ENCODE peak calls at places on chromosome 14, in nine cellular contexts. Q is Karpas-422, B is H1, G is fibroblast of lung, C is GM12878, X is OCI-LY7, N is MM.1S, E is mesenchymal stem cell, R is PC-3. A is an unnamed sample.

GRCh38 chr14:30610719-30611388 is 11.3 kb upstream of the SCFD1 start:
- DNase-seq in E (peak; percentile 70), X (peak; percentile 18), Q (peak; percentile 75), G (peak; percentile 92), R (peak; percentile 91), C (no peak), B (no peak), N (no peak), A (peak; percentile 27)

GRCh38 chr14:22819191-22819988 is 4.2 kb upstream of the SLC7A7 start:
- DNase-seq in E (peak; percentile 97), R (peak; percentile 33), G (peak; percentile 85), N (peak; percentile 35), Q (no peak), X (peak; percentile 73), C (no peak), B (no peak), A (no peak)

GRCh38 chr14:92471919-92472318 is 41.7 kb upstream of the RIN3 start:
- DNase-seq in R (peak; percentile 80), C (no peak), N (no peak), X (no peak), E (peak; percentile 81), B (peak; percentile 47), G (peak; percentile 76), Q (no peak), A (no peak)

GRCh38 chr14:52949711-52950409 is 990 bp downstream of the FERMT2 start:
- DNase-seq in R (peak; percentile 68), Q (no peak), E (peak; percentile 75), C (no peak), X (no peak), G (peak; percentile 61), N (no peak), B (no peak), A (peak; percentile 36)

GRCh38 chr14:81268016-81268416 is 47.3 kb upstream of the GTF2A1 start:
- DNase-seq in G (no peak), E (peak; percentile 3), Q (no peak), X (peak; percentile 39), B (no peak), N (no peak), R (peak; percentile 77), C (no peak), A (no peak)

GRCh38 chr14:51319181-51319597 is 79.1 kb downstream of the TMX1 start:
- DNase-seq in Q (no peak), R (no peak), X (no peak), E (no peak), G (no peak), N (no peak), B (no peak), C (no peak), A (no peak)

GRCh38 chr14:24710403-24711063 is 76.5 kb upstream of the GZMB start:
- DNase-seq in G (peak; percentile 69), Q (peak; percentile 89), C (no peak), E (peak; percentile 43), R (peak; percentile 66), N (peak; percentile 38), B (no peak), X (peak; percentile 61), A (peak; percentile 45)

GRCh38 chr14:91352101-91352500 is 65.5 kb downstream of the CCDC88C start:
- DNase-seq in Q (peak; percentile 79), R (no peak), G (no peak), N (no peak), C (no peak), X (peak; percentile 44), E (no peak), B (no peak), A (no peak)

GRCh38 chr14:24171422-24172260 is at the start of gene REC8:
- DNase-seq in C (peak; percentile 82), X (no peak), B (peak; percentile 97), G (peak; percentile 85), N (no peak), E (peak; percentile 92), Q (peak; percentile 96), R (no peak), A (peak; percentile 97)

GRCh38 chr14:101797785-101798342 is 36.4 kb downstream of the PPP2R5C start:
- DNase-seq in N (no peak), Q (no peak), G (no peak), C (no peak), X (no peak), R (no peak), B (no peak), E (no peak), A (no peak)

GRCh38 chr14:24179961-24180726 is 8.3 kb downstream of the REC8 start:
- DNase-seq in C (no peak), Q (no peak), X (no peak), G (peak; percentile 78), R (peak; percentile 43), B (no peak), N (no peak), E (peak; percentile 24), A (no peak)

GRCh38 chr14:95138876-95139275 is 18.5 kb downstream of the DICER1 start:
- DNase-seq in G (no peak), B (no peak), X (no peak), C (no peak), E (no peak), Q (no peak), N (no peak), R (no peak), A (no peak)

GRCh38 chr14:99351166-99352007 is 79.4 kb upstream of the BCL11B start:
- DNase-seq in X (no peak), N (no peak), C (no peak), G (no peak), B (no peak), Q (peak; percentile 71), E (no peak), R (no peak), A (no peak)

GRCh38 chr14:85701763-85702162 is 171.8 kb downstream of the FLRT2 start:
- DNase-seq in B (no peak), C (no peak), E (peak; percentile 33), X (no peak), G (no peak), R (no peak), N (peak; percentile 84), Q (no peak), A (no peak)

DNA sequence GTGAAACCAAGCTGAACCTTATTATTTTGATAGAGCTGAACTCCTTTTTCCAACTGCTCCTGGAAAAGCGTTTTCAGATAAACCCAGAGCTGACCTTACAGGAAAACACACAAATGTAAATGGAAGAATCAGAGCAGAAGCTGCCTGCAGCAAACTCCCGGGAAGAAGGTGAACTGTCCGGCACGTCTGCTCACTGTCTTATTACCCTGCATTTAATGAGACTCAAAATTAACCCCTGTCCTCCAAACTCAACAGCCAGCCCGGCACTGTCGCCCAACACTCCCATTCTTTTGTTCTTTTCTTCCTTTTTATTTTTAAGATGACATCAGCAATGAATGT is 1046.9 kb upstream of the FLRT2 start:
- DNase-seq in R (no peak), E (no peak), C (no peak), B (no peak), N (no peak), X (no peak), G (no peak), Q (no peak), A (no peak)
- H2AFZ ChIP-seq in R (peak overlapping the region; percentile 44), E (no peak overlapping the region), C (no peak overlapping the region), B (peak overlapping the region; percentile 6), N (no peak overlapping the region), X (no peak overlapping the region), G (no peak overlapping the region), Q (no peak overlapping the region), A (peak overlapping the region; percentile 76)

GRCh38 chr14:56202256-56202655 is 84.0 kb downstream of the PELI2 start:
- DNase-seq in G (no peak), R (no peak), N (no peak), X (no peak), Q (no peak), E (no peak), C (no peak), B (no peak), A (no peak)

GRCh38 chr14:56198438-56198837 is 80.2 kb downstream of the PELI2 start:
- DNase-seq in C (no peak), B (no peak), G (no peak), X (no peak), N (no peak), Q (no peak), E (peak; percentile 24), R (no peak), A (no peak)

GRCh38 chr14:56199095-56199975 is 81.1 kb downstream of the PELI2 start:
- DNase-seq in R (no peak), Q (no peak), C (peak; percentile 32), G (peak; percentile 99), N (no peak), B (no peak), X (no peak), E (peak; percentile 100), A (no peak)

GRCh38 chr14:56197150-56197549 is 78.9 kb downstream of the PELI2 start:
- DNase-seq in X (no peak), R (no peak), B (no peak), G (no peak), C (no peak), E (no peak), Q (no peak), N (no peak), A (no peak)

DNA sequence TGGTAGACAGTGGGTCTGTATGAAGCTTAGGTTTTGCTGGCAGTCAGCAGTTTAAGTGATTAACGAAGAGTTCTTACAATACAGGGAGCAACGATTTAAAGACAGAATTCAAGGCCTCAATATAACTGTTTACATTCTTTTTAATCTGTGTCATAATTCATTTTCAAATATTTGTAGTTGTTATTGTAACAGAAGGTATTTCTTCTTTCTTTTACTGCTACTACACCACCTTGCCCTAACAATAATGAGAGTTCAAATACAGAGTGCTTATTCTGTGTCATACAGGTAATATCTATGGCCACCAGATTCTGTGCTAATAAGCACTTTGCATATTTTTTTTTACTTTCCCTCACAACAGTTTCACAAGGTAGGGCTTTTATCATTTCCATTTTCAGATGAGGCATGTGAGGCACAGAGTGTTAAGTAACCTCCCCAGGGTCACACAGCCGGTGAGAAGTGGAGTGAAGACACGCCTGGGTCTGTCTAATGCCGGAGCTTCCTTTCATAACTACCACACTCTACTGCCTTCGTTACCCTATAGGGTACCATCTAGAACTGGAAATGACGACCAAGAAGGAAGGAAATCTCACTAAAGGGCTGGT is 81.9 kb downstream of the PELI2 start:
- DNase-seq in B (no peak), C (peak; percentile 26), N (no peak), Q (no peak), E (peak; percentile 20), G (peak; percentile 38), R (no peak), X (no peak), A (no peak)
- H2AFZ ChIP-seq in B (no peak overlapping the region), C (peak overlapping the region; percentile 6), N (no peak overlapping the region), Q (no peak overlapping the region), E (no peak overlapping the region), G (no peak overlapping the region), R (no peak overlapping the region), X (peak overlapping the region; percentile 17), A (no peak overlapping the region)

GRCh38 chr14:89304972-89305703 is 111.9 kb downstream of the FOXN3 start:
- DNase-seq in G (peak; percentile 87), N (peak; percentile 63), C (peak; percentile 65), E (peak; percentile 95), Q (peak; percentile 58), B (no peak), X (peak; percentile 58), R (peak; percentile 77), A (peak; percentile 42)
- H2AFZ ChIP-seq in G (peak overlapping the region; percentile 69), N (no peak overlapping the region), C (no peak overlapping the region), E (no peak overlapping the region), Q (no peak overlapping the region), B (no peak overlapping the region), X (peak overlapping the region; percentile 51), R (peak overlapping the region; percentile 90), A (no peak overlapping the region)

DNA sequence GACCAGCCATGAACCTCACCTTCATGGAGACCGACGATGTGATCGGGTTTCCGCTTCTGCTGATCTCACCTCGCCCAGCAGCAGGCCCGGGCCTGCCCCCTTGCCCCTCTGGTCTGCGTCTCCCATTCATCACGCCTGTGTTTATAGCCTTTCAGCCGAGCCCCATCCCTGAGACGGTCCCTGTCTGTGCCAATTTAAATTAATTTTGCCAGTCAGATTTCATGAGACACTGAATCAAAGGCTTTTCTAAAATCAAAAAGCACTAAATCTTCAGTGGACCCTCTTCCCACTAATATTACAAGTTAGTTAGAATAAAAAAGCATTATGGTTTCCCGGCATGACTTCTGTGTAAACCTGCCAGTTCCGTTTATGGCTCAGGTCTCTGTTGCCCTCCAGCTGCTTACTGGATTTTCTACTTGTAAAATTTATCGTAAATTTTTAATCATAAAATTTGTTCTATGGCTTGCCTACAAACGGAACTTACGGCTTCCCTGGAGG is 155.9 kb downstream of the ESRRB start:
- DNase-seq in X (no peak), R (no peak), C (no peak), Q (no peak), E (no peak), B (no peak), G (no peak), N (no peak), A (no peak)
- H2AFZ ChIP-seq in X (no peak overlapping the region), R (no peak overlapping the region), C (no peak overlapping the region), Q (no peak overlapping the region), E (no peak overlapping the region), B (no peak overlapping the region), G (no peak overlapping the region), N (no peak overlapping the region), A (no peak overlapping the region)